ENCODE peak calls at places on chromosomes 7 and 10, in nine cellular contexts. T, B, V, W, Q, U, Y, X and D are unnamed samples.

GRCh38 chr10:91493313-91493712 is 83.2 kb downstream of the HECTD2 start:
- DNase-seq in X (peak), Y (no peak), U (peak), W (no peak), V (peak), Q (peak), B (peak), T (peak), D (no peak)

GRCh38 chr7:47565841-47566240 is 16.1 kb downstream of the TNS3 start:
- DNase-seq in B (no peak), Q (no peak), T (no peak), U (no peak), V (peak), Y (no peak), W (no peak), X (no peak), D (no peak)

GRCh38 chr7:1668932-1669485 is 1.1 kb upstream of the ELFN1 start:
- DNase-seq in X (no peak), W (no peak), T (peak), Y (no peak), B (no peak), Q (no peak), U (peak), V (peak), D (no peak)

GRCh38 chr10:36630267-36630666 is 495.1 kb upstream of the ANKRD30A start:
- DNase-seq in W (no peak), B (no peak), U (no peak), T (no peak), Q (peak), X (no peak), V (no peak), Y (no peak), D (no peak)

GRCh38 chr7:111919690-111920179 is 286.5 kb downstream of the DOCK4 start:
- DNase-seq in Q (peak), W (no peak), B (no peak), Y (no peak), U (no peak), X (no peak), T (peak), V (no peak), D (no peak)

GRCh38 chr7:55477781-55478374 is 94.4 kb downstream of the VOPP1 start:
- DNase-seq in X (no peak), Q (no peak), U (peak), V (no peak), B (no peak), W (no peak), Y (no peak), T (peak), D (peak)

GRCh38 chr7:149321978-149322541 is 60.1 kb downstream of the ZNF783 start:
- DNase-seq in U (no peak), V (no peak), T (peak), B (no peak), X (no peak), W (no peak), Y (no peak), Q (no peak), D (no peak)

GRCh38 chr7:101625076-101625914 is 3.8 kb downstream of the MYL10 start:
- DNase-seq in Q (no peak), W (no peak), Y (no peak), X (no peak), V (peak), B (no peak), U (peak), T (peak), D (no peak)

GRCh38 chr10:107687702-107688101 is 523.2 kb upstream of the SORCS1 start:
- DNase-seq in Q (peak), V (no peak), X (no peak), U (no peak), Y (no peak), W (no peak), T (no peak), B (no peak), D (no peak)

GRCh38 chr10:99809931-99810615 is 27.6 kb downstream of the ABCC2 start:
- DNase-seq in U (no peak), X (no peak), Q (no peak), B (no peak), V (no peak), T (peak), Y (no peak), W (no peak), D (no peak)

GRCh38 chr7:120052884-120053382 is 220.0 kb upstream of the KCND2 start:
- DNase-seq in V (no peak), Q (peak), T (peak), U (no peak), B (peak), Y (peak), X (no peak), W (no peak), D (peak)

GRCh38 chr7:31043035-31043434 is 9.1 kb upstream of the ADCYAP1R1 start:
- DNase-seq in B (no peak), V (peak), Q (no peak), X (no peak), U (peak), T (no peak), Y (no peak), W (no peak), D (no peak)

GRCh38 chr10:82267465-82267864 is 392.5 kb downstream of the NRG3 start:
- DNase-seq in W (no peak), X (no peak), B (no peak), Y (no peak), Q (no peak), T (no peak), U (no peak), V (no peak), D (no peak)

GRCh38 chr10:77173615-77174461 is 463.8 kb downstream of the KCNMA1 start:
- DNase-seq in V (peak), B (peak), W (peak), Y (peak), Q (peak), T (peak), U (peak), X (peak), D (peak)

GRCh38 chr10:61757525-61758397 is 95.0 kb downstream of the CABCOCO1 start:
- DNase-seq in W (no peak), B (no peak), V (no peak), Q (peak), T (peak), Y (no peak), U (no peak), X (peak), D (no peak)

GRCh38 chr7:4799508-4800268 is 24.3 kb downstream of the AP5Z1 start:
- DNase-seq in T (no peak), X (no peak), V (no peak), Y (no peak), B (peak), U (no peak), W (no peak), Q (no peak), D (no peak)

GRCh38 chr10:32140403-32140802 is 84.2 kb upstream of the KIF5B start:
- DNase-seq in T (no peak), W (no peak), U (peak), V (no peak), X (no peak), Q (no peak), B (no peak), Y (no peak), D (no peak)

DNA sequence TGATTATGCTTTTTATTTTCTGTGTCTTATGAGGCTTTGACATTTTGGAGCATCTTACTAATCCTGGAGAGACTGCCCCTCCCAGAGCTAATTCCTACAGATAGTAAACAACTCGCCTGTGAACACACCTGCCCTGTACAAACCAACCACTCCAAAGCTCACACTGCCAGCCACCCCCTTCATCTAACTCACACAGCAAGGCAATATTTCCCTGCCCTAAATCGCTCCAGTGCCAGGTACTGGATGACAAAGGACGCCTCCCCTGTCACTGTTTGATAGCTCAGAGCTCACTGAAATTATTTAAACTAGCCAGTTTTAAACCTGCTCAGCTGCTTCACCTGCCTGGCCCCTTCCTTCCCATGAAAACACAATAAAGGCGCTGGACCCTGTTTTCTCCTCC is 535.1 kb upstream of the CELF2 start:
- DNase-seq in V (no peak), Y (no peak), X (no peak), B (no peak), T (no peak), Q (no peak), W (no peak), U (no peak), D (no peak)
- H3K27ac ChIP-seq in V (no peak), Y (no peak), X (no peak), B (no peak), T (no peak), Q (no peak), W (no peak), U (no peak), D (no peak)

GRCh38 chr7:87317691-87318245 is 27.7 kb upstream of the CROT start:
- DNase-seq in W (no peak), X (no peak), Y (no peak), Q (no peak), V (no peak), T (no peak), U (no peak), B (peak), D (no peak)

GRCh38 chr7:87318741-87319140 is 26.7 kb upstream of the CROT start:
- DNase-seq in Y (no peak), U (no peak), X (peak), V (no peak), Q (no peak), T (no peak), B (no peak), W (no peak), D (no peak)

GRCh38 chr7:87316846-87317545 is 28.5 kb upstream of the CROT start:
- DNase-seq in B (peak), X (peak), Q (peak), Y (no peak), W (no peak), U (no peak), V (peak), T (peak), D (no peak)

GRCh38 chr7:87312215-87312865 is 33.1 kb upstream of the CROT start:
- DNase-seq in V (peak), T (peak), X (peak), Q (peak), U (peak), W (no peak), Y (no peak), B (peak), D (no peak)

DNA sequence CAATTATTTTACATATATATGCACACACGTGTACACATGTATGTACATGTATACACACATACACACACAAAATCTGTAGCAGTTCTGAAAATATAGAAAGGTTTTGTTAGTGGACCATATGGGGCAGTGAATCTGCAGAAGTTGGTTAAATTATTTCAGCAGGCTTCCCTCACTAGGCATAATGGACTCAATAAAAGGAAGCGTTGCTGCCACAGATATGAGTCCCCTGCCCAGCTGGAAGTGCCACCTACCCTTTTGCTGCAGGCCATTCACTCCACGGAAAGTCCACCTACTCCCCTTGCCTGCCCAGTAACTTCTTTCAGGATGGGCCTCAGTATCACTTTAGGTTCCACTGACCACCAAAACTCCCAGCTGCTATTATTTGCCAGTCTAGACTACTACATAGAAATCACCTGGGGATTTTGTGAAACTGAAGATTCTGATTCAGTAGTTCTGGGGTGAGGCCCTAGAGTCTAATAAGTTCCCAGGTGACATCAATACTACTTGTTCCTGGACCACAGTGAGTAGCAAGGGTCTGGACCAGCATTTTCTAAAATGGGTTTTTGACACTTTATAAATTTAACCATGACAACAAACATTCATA is 29.3 kb upstream of the CROT start:
- DNase-seq in T (no peak), Y (no peak), U (no peak), W (no peak), B (no peak), Q (no peak), V (no peak), X (no peak), D (no peak)
- H3K27ac ChIP-seq in T (peak), Y (no peak), U (no peak), W (no peak), B (peak), Q (peak), V (no peak), X (peak), D (no peak)

DNA sequence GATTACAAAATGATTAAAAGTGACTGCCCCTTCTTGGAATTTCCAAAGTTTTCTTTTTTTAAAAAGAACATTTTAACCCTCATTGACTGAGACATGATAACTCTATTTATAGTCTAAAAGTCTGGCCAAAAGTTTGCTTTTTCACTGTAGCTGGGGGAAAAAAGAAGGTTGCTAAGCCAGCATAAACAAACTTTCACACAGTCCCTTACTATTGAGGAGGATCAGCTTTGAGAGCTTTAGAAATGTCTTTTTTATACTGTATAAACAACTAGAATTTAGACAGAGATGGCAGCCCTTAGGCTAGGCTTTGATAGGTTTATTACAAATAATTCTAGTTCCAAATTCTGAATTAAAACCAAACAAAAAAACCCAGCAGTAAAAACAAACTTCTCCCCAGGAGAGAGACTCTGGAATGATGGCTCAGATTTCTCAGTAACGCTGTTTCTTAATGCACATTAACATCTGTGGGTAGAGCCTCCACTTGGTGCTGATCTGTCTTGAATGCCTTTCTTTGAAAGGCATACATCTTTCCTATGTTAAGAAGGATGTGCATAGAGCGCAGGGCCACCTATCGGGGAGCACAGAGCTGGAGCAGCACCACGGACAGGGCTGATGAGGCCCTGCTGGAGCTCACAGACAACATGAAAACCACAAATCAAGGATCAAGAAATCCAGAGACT is 100.9 kb upstream of the PDLIM1 start:
- DNase-seq in X (peak), U (peak), V (peak), B (peak), Q (peak), T (peak), Y (no peak), W (no peak), D (no peak)
- H3K27ac ChIP-seq in X (no peak), U (no peak), V (no peak), B (no peak), Q (no peak), T (no peak), Y (peak), W (peak), D (peak)

GRCh38 chr10:79224263-79224949 is 122.9 kb upstream of the PPIF start:
- DNase-seq in X (no peak), Q (no peak), V (no peak), W (no peak), Y (no peak), U (no peak), T (no peak), B (no peak), D (no peak)

GRCh38 chr10:79223001-79223345 is 124.3 kb upstream of the PPIF start:
- DNase-seq in Y (no peak), U (no peak), B (no peak), Q (no peak), X (no peak), T (no peak), V (peak), W (no peak), D (no peak)

GRCh38 chr10:79222186-79222585 is 125.1 kb upstream of the PPIF start:
- DNase-seq in B (no peak), X (no peak), W (no peak), U (no peak), Q (no peak), Y (no peak), V (no peak), T (no peak), D (no peak)

GRCh38 chr10:79224992-79225391 is 122.3 kb upstream of the PPIF start:
- DNase-seq in Y (no peak), U (no peak), T (no peak), W (no peak), B (no peak), V (no peak), Q (no peak), X (no peak), D (no peak)

GRCh38 chr10:79223346-79224048 is 123.8 kb upstream of the PPIF start:
- DNase-seq in W (no peak), Q (no peak), T (peak), X (no peak), V (peak), Y (peak), U (peak), B (no peak), D (peak)
- H3K27ac ChIP-seq in W (no peak), Q (no peak), T (peak), X (peak), V (no peak), Y (peak), U (no peak), B (peak), D (peak)

DNA sequence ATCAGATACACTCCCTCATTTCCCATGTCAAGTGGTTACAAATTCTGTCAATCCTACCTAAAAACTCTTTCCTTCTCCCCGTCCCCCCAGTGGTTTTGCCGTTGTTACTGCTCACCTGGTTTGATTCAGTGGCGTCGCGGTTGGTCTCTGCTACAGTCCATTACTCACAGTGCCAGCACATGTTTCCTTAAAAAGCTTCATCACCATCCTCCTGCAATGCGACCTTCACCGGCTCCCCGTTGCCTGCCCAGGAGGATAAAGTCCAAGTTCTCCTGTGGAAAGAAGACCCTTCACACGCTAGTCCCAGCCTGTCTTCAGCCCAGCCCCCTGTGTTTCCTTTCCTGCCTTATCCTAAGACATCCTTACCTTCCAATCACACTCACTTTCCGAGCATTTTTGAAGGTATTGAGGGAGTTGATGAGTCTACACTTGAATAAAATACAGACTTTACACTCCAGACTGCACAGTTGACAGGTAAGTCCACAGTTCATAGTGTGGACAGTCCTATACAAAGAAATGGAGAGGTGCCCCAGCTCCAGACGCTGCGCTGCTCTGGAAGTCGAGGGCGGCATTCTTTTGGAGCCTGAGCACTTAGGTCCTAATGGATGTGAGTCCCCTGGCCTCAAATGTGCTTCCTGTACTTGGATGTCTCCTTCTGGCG is 3.4 kb upstream of the LARP4B start:
- DNase-seq in T (no peak), W (no peak), B (no peak), Y (no peak), V (no peak), X (no peak), U (no peak), Q (no peak), D (no peak)
- H3K27ac ChIP-seq in T (no peak), W (no peak), B (peak), Y (peak), V (no peak), X (no peak), U (no peak), Q (no peak), D (no peak)